ENCODE peak calls at places on chromosome X, in five cellular contexts. L is ovary, Q is hepatocyte, P is SK-N-SH, Z is B cell. S is an unnamed sample.

GRCh38 chrX:85052636-85053343 is 49.1 kb downstream of the APOOL start:
- DNase-seq in L (no peak), Q (no peak), P (no peak), Z (no peak), S (no peak)

GRCh38 chrX:16788477-16788876 is 2.2 kb downstream of the TXLNG start:
- DNase-seq in L (no peak), Q (no peak), P (no peak), Z (no peak), S (no peak)

GRCh38 chrX:107571296-107571998 is 56.9 kb upstream of the PRPS1 start:
- DNase-seq in L (no peak), Q (peak), P (no peak), Z (no peak), S (no peak)

GRCh38 chrX:78327370-78328048 is at the start of gene CYSLTR1:
- DNase-seq in L (no peak), Q (no peak), P (no peak), Z (no peak), S (no peak)

GRCh38 chrX:103398321-103398937 is 22.1 kb downstream of the BEX3 start:
- DNase-seq in L (no peak), Q (peak), P (no peak), Z (no peak), S (no peak)

GRCh38 chrX:29617276-29617675 is 598.1 kb upstream of the MAGEB2 start:
- DNase-seq in L (no peak), Q (no peak), P (no peak), Z (no peak), S (no peak)

GRCh38 chrX:84339507-84340364 is 151.7 kb upstream of the RPS6KA6 start:
- DNase-seq in L (no peak), Q (peak), P (peak), Z (no peak), S (no peak)

GRCh38 chrX:122866527-122866926 is 317.6 kb upstream of the GRIA3 start:
- DNase-seq in L (no peak), Q (peak), P (no peak), Z (no peak), S (no peak)

GRCh38 chrX:19487520-19488200 is 27.6 kb downstream of the MAP3K15 start:
- DNase-seq in L (no peak), Q (no peak), P (no peak), Z (no peak), S (no peak)

GRCh38 chrX:17361620-17362019 is 13.4 kb upstream of the NHS start:
- DNase-seq in L (no peak), Q (no peak), P (peak), Z (no peak), S (peak)

GRCh38 chrX:147838465-147839131 is 73.1 kb upstream of the FMR1 start:
- DNase-seq in L (no peak), Q (no peak), P (no peak), Z (no peak), S (no peak)

GRCh38 chrX:103656623-103657022 is 27.8 kb downstream of the TCEAL1 start:
- DNase-seq in L (no peak), Q (no peak), P (no peak), Z (no peak), S (no peak)

GRCh38 chrX:39953879-39954278 is 143.9 kb downstream of the BCOR start:
- DNase-seq in L (no peak), Q (peak), P (no peak), Z (no peak), S (no peak)

GRCh38 chrX:24341795-24342194 is 18.6 kb upstream of the SUPT20HL1 start:
- DNase-seq in L (no peak), Q (no peak), P (no peak), Z (no peak), S (no peak)

GRCh38 chrX:45584717-45585116 is 384.0 kb upstream of the DIPK2B start:
- DNase-seq in L (no peak), Q (no peak), P (no peak), Z (no peak), S (no peak)

GRCh38 chrX:69762340-69762739 is 146.4 kb downstream of the EDA start:
- DNase-seq in L (no peak), Q (no peak), P (no peak), Z (no peak), S (no peak)
- TF ChIP-seq CTCF in L (no peak), Q (no peak), P (no peak), Z (no peak), S (no peak)

DNA sequence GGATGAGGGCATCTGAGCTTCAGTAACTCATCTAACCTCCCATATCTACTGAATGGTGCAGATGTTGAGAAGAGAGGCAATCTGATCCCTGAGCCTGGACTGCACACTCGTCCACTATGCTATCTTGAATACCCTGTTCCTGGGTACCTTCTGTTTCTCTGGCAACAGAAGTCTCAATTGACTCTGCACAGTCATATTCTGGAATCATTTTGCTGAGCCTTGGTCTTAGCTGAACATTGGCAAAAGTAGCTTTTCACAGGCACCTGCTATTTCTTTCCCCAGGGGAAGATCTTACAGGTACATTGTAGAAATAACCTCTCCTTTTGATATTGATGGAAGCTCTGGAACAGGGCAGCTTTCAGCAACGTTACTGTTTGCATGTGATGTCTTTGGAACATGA is 161.5 kb upstream of the GPR101 start:
- DNase-seq in L (no peak), Q (no peak), P (no peak), Z (no peak), S (no peak)
- TF ChIP-seq CTCF in L (no peak), Q (no peak), P (no peak), Z (no peak), S (no peak)

GRCh38 chrX:154019061-154019621 is 561 bp downstream of the IRAK1 start:
- DNase-seq in L (no peak), Q (no peak), P (peak), Z (no peak), S (peak)

GRCh38 chrX:154019633-154020499 is at the start of gene IRAK1:
- DNase-seq in L (peak), Q (peak), P (peak), Z (peak), S (peak)

GRCh38 chrX:154018518-154019060 is 1.1 kb downstream of the IRAK1 start:
- DNase-seq in L (no peak), Q (no peak), P (peak), Z (no peak), S (no peak)

GRCh38 chrX:154016366-154017076 is 3.2 kb downstream of the IRAK1 start:
- DNase-seq in L (no peak), Q (no peak), P (no peak), Z (no peak), S (no peak)

GRCh38 chrX:154017766-154018517 is 1.8 kb downstream of the IRAK1 start:
- DNase-seq in L (no peak), Q (no peak), P (no peak), Z (no peak), S (no peak)
- TF ChIP-seq CTCF in L (no peak), Q (no peak), P (no peak), Z (no peak), S (no peak)

GRCh38 chrX:152873361-152873760 is 24.5 kb upstream of the ZNF185 start:
- DNase-seq in L (no peak), Q (no peak), P (no peak), Z (no peak), S (no peak)

GRCh38 chrX:152865232-152865920 is 32.5 kb upstream of the ZNF185 start:
- DNase-seq in L (no peak), Q (no peak), P (no peak), Z (no peak), S (no peak)

GRCh38 chrX:152872522-152872921 is 25.3 kb upstream of the ZNF185 start:
- DNase-seq in L (no peak), Q (no peak), P (no peak), Z (no peak), S (no peak)

GRCh38 chrX:152871260-152871659 is 26.6 kb upstream of the ZNF185 start:
- DNase-seq in L (no peak), Q (no peak), P (no peak), Z (no peak), S (no peak)

GRCh38 chrX:152869972-152870371 is 27.9 kb upstream of the ZNF185 start:
- DNase-seq in L (no peak), Q (no peak), P (no peak), Z (no peak), S (no peak)
- TF ChIP-seq CTCF in L (no peak), Q (no peak), P (peak), Z (no peak), S (no peak)

S was measured in nephron progenitor cell.